ENCODE peak calls at places on chromosomes 5 and 9, in six cellular contexts. C, L, H, O, M and Y are unnamed samples.

GRCh38 chr5:140840978-140841962 is at the start of gene PCDHA8:
- DNase-seq in C (no peak), L (no peak), H (peak; percentile 46), O (no peak), M (no peak), Y (no peak)

GRCh38 chr5:124178050-124178449 is 568.4 kb downstream of the ZNF608 start:
- DNase-seq in C (no peak), L (no peak), H (no peak), O (no peak), M (no peak), Y (no peak)

GRCh38 chr5:89320889-89321288 is 437.9 kb upstream of the MEF2C start:
- DNase-seq in C (no peak), L (no peak), H (no peak), O (no peak), M (no peak), Y (no peak)

GRCh38 chr9:120374817-120375216 is 205.2 kb downstream of the CDK5RAP2 start:
- DNase-seq in C (no peak), L (no peak), H (no peak), O (no peak), M (no peak), Y (no peak)

GRCh38 chr5:3153226-3153858 is 401.9 kb upstream of the IRX2 start:
- DNase-seq in C (no peak), L (no peak), H (no peak), O (no peak), M (no peak), Y (no peak)

GRCh38 chr9:134170525-134171315 is 6.4 kb upstream of the RNU6ATAC start:
- DNase-seq in C (no peak), L (no peak), H (no peak), O (no peak), M (no peak), Y (no peak)

GRCh38 chr9:111023090-111023489 is 15.2 kb downstream of the LPAR1 start:
- DNase-seq in C (no peak), L (no peak), H (no peak), O (no peak), M (no peak), Y (no peak)

GRCh38 chr5:124301850-124302249 is 444.6 kb downstream of the ZNF608 start:
- DNase-seq in C (no peak), L (peak; percentile 33), H (no peak), O (no peak), M (no peak), Y (no peak)

GRCh38 chr5:139748505-139748826 is 47.1 kb upstream of the PSD2 start:
- DNase-seq in C (no peak), L (no peak), H (no peak), O (no peak), M (no peak), Y (no peak)

GRCh38 chr5:174195517-174195916 is 150.0 kb downstream of the NSG2 start:
- DNase-seq in C (no peak), L (no peak), H (no peak), O (no peak), M (no peak), Y (no peak)

GRCh38 chr9:14212116-14212515 is 101.8 kb downstream of the NFIB start:
- DNase-seq in C (no peak), L (no peak), H (no peak), O (no peak), M (no peak), Y (no peak)

GRCh38 chr5:170757182-170757601 is 26.3 kb upstream of the GABRP start:
- DNase-seq in C (no peak), L (peak; percentile 34), H (peak; percentile 27), O (no peak), M (peak; percentile 76), Y (peak; percentile 24)

GRCh38 chr9:2215941-2216441 is 200.8 kb downstream of the SMARCA2 start:
- DNase-seq in C (no peak), L (no peak), H (no peak), O (no peak), M (no peak), Y (no peak)

GRCh38 chr5:107564896-107565295 is 105.8 kb downstream of the EFNA5 start:
- DNase-seq in C (no peak), L (peak; percentile 54), H (no peak), O (no peak), M (no peak), Y (no peak)

GRCh38 chr9:100101608-100102007 is 2.6 kb downstream of the INVS start:
- DNase-seq in C (no peak), L (no peak), H (no peak), O (no peak), M (no peak), Y (no peak)

GRCh38 chr5:66674802-66675201 is 78.6 kb downstream of the MAST4 start:
- DNase-seq in C (no peak), L (no peak), H (no peak), O (no peak), M (no peak), Y (no peak)

GRCh38 chr9:132610661-132611060 is 28.3 kb downstream of the BARHL1 start:
- DNase-seq in C (no peak), L (no peak), H (no peak), O (no peak), M (no peak), Y (no peak)
- TF ChIP-seq CTCF in C (no peak), L (no peak), H (no peak), O (no peak), M (no peak), Y (no peak)

DNA sequence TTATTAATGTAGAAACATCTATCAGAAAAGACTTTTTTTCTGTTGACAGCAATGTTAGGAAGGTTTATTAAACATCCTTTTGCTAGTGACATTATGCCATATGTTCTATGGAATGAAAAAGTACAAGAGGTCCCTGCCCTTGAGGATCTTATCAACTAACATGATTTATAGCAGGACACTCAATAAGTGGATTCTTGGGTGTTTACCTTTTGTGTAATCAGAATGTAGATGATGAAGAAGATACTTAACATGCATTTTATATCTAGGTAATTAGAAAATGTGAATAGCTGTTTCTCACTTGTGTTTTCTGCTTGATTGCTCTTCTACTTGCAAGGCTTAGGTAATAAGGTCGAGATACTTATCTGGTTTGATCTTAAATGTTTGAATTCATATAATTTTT is 4.9 kb downstream of the HMGCR start:
- DNase-seq in C (no peak), L (no peak), H (no peak), O (no peak), M (no peak), Y (no peak)
- H3K4me3 ChIP-seq in C (no peak overlapping the region), L (no peak overlapping the region), H (no peak overlapping the region), O (no peak overlapping the region), M (no peak overlapping the region), Y (no peak overlapping the region)

GRCh38 chr5:33594006-33594405 is 153.2 kb downstream of the TARS1 start:
- DNase-seq in C (no peak), L (peak; percentile 25), H (no peak), O (no peak), M (no peak), Y (no peak)

GRCh38 chr5:33592245-33592644 is 151.5 kb downstream of the TARS1 start:
- DNase-seq in C (no peak), L (no peak), H (no peak), O (no peak), M (no peak), Y (no peak)

GRCh38 chr5:33583332-33583731 is 142.6 kb downstream of the TARS1 start:
- DNase-seq in C (no peak), L (no peak), H (no peak), O (no peak), M (no peak), Y (no peak)

DNA sequence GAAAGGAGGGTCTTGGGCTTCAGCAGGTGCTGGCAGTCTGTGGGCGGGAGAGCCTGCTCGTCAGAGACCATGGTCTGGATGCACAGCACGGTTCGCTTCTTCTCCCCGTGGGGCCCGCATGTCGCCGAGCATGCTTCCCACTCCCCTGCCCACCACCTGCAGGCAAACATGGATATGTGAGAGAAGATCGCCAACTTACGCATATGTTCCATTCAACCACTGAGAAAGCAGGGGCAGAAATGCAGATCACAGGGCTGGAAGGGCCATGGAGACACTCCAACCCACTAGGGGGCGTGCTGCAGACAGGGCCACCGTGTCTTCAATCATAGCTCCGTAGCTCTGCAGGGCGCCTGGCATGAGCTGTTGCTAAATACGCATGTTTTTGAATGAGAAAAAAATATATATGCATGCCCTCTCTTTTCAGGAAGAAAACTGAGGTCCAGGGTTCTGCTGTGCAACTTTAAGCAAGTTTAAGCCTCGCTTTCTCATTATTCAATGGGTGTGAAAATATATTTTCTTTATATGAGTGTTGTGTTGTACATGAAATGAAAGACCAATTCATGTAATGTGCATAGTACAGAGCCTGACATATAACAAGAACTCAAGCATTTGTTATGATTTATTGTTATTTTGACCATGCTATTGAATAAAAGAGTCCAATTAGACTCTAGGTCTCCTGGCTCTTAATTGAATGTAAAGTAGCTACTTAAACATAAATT is 148.0 kb downstream of the TARS1 start:
- DNase-seq in C (no peak), L (no peak), H (peak; percentile 56), O (no peak), M (no peak), Y (no peak)
- TF ChIP-seq CTCF in C (peak; percentile 41), L (peak; percentile 40), H (peak; percentile 40), O (peak; percentile 9), M (no peak), Y (peak; percentile 36)

GRCh38 chr5:95730011-95730700 is 980 bp upstream of the RHOBTB3 start:
- DNase-seq in C (no peak), L (no peak), H (no peak), O (no peak), M (no peak), Y (no peak)
- H3K4me3 ChIP-seq in C (peak overlapping the region; percentile 100), L (peak overlapping the region; percentile 93), H (peak overlapping the region; percentile 77), O (peak overlapping the region; percentile 84), M (no peak overlapping the region), Y (peak overlapping the region; percentile 81)